ENCODE peak calls at places on chromosome 5, in ten cellular contexts. U is iPS DF 19.7; K is activated T-helper 1 cell treated with anti-CD3 and anti-CD28 coated beads, Interleukin-2, amount 50 U/mL, for 16 hours; L is stomach; T is left lung; P is fibroblast of mammary gland; V is left ventricle myocardium superior; F is cardiac fibroblast; X is activated T-cell treated with anti-CD3 and anti-CD28 coated beads, Interleukin-2, amount 50 U/mL, for 48 hours; Q is DMS79. C is an unnamed sample.

GRCh38 chr5:180138214-180138975 is 66.8 kb upstream of the RNF130 start:
- DNase-seq in U (no peak), K (no peak), L (no peak), T (no peak), P (no peak), V (no peak), F (no peak), X (no peak), Q (no peak), C (no peak)

GRCh38 chr5:54885636-54886035 is 99.8 kb downstream of the ESM1 start:
- DNase-seq in U (peak), K (no peak), L (no peak), T (no peak), P (no peak), V (no peak), F (no peak), X (no peak), Q (no peak), C (no peak)

GRCh38 chr5:95673076-95673475 is 9.7 kb downstream of the SPATA9 start:
- DNase-seq in U (no peak), K (no peak), L (no peak), T (no peak), P (peak), V (peak), F (peak), X (no peak), Q (no peak), C (no peak)

GRCh38 chr5:142363619-142363963 is 38.8 kb upstream of the SPRY4 start:
- DNase-seq in U (no peak), K (no peak), L (no peak), T (no peak), P (no peak), V (no peak), F (no peak), X (no peak), Q (no peak), C (no peak)

GRCh38 chr5:173984218-173984617 is 4.8 kb upstream of the C5orf47 start:
- DNase-seq in U (no peak), K (no peak), L (no peak), T (no peak), P (peak), V (no peak), F (peak), X (no peak), Q (no peak), C (no peak)

GRCh38 chr5:74595143-74595915 is 45.2 kb downstream of the ENC1 start:
- DNase-seq in U (peak), K (no peak), L (no peak), T (no peak), P (no peak), V (no peak), F (peak), X (no peak), Q (no peak), C (peak)

GRCh38 chr5:52801329-52801728 is 13.6 kb downstream of the ITGA1 start:
- DNase-seq in U (no peak), K (no peak), L (no peak), T (no peak), P (peak), V (no peak), F (peak), X (peak), Q (no peak), C (no peak)

GRCh38 chr5:141703133-141703561 is 21.1 kb upstream of the ARAP3 start:
- DNase-seq in U (no peak), K (no peak), L (no peak), T (no peak), P (no peak), V (no peak), F (no peak), X (no peak), Q (no peak), C (no peak)

GRCh38 chr5:56142620-56143431 is 90.3 kb downstream of the ANKRD55 start:
- DNase-seq in U (no peak), K (no peak), L (peak), T (no peak), P (no peak), V (no peak), F (no peak), X (no peak), Q (peak), C (no peak)

GRCh38 chr5:96911139-96911538 is 24.7 kb upstream of the LNPEP start:
- DNase-seq in U (no peak), K (no peak), L (no peak), T (no peak), P (no peak), V (no peak), F (no peak), X (no peak), Q (no peak), C (no peak)

GRCh38 chr5:7190727-7191126 is 205.2 kb upstream of the ADCY2 start:
- DNase-seq in U (no peak), K (no peak), L (no peak), T (no peak), P (no peak), V (no peak), F (no peak), X (no peak), Q (peak), C (no peak)

GRCh38 chr5:143401846-143402463 is 1.5 kb downstream of the NR3C1 start:
- DNase-seq in U (no peak), K (no peak), L (no peak), T (no peak), P (peak), V (no peak), F (peak), X (peak), Q (no peak), C (peak)

GRCh38 chr5:21931076-21931475 is 922.1 kb downstream of the CDH12 start:
- DNase-seq in U (no peak), K (no peak), L (no peak), T (no peak), P (no peak), V (no peak), F (no peak), X (no peak), Q (no peak), C (no peak)

GRCh38 chr5:17228833-17229291 is 11.4 kb downstream of the BASP1 start:
- DNase-seq in U (no peak), K (no peak), L (no peak), T (no peak), P (peak), V (no peak), F (peak), X (no peak), Q (peak), C (no peak)

GRCh38 chr5:160444407-160444806 is 22.8 kb downstream of the PTTG1 start:
- DNase-seq in U (no peak), K (no peak), L (no peak), T (no peak), P (no peak), V (no peak), F (no peak), X (no peak), Q (no peak), C (no peak)

GRCh38 chr5:138466900-138467710 is 1.8 kb downstream of the EGR1 start:
- DNase-seq in U (no peak), K (no peak), L (peak), T (no peak), P (no peak), V (peak), F (peak), X (no peak), Q (no peak), C (no peak)

GRCh38 chr5:89276566-89277305 is 393.8 kb upstream of the MEF2C start:
- DNase-seq in U (no peak), K (no peak), L (no peak), T (no peak), P (peak), V (no peak), F (peak), X (no peak), Q (no peak), C (no peak)

GRCh38 chr5:55624841-55625602 is 87.1 kb downstream of the SLC38A9 start:
- DNase-seq in U (no peak), K (no peak), L (no peak), T (no peak), P (no peak), V (no peak), F (no peak), X (no peak), Q (no peak), C (no peak)

GRCh38 chr5:14816999-14817761 is 54.4 kb downstream of the ANKH start:
- DNase-seq in U (no peak), K (no peak), L (no peak), T (no peak), P (peak), V (no peak), F (peak), X (peak), Q (no peak), C (no peak)

GRCh38 chr5:131389096-131389868 is 125.4 kb downstream of the CDC42SE2 start:
- DNase-seq in U (no peak), K (no peak), L (no peak), T (no peak), P (no peak), V (no peak), F (no peak), X (no peak), Q (no peak), C (no peak)

GRCh38 chr5:142478116-142478515 is 153.3 kb upstream of the SPRY4 start:
- DNase-seq in U (no peak), K (no peak), L (no peak), T (no peak), P (no peak), V (no peak), F (no peak), X (no peak), Q (no peak), C (no peak)

GRCh38 chr5:35853652-35854051 is 3.0 kb upstream of the IL7R start:
- DNase-seq in U (no peak), K (peak), L (no peak), T (peak), P (no peak), V (peak), F (no peak), X (peak), Q (no peak), C (no peak)

GRCh38 chr5:612498-613424 is 621 bp downstream of the CEP72 start:
- DNase-seq in U (no peak), K (no peak), L (peak), T (peak), P (peak), V (no peak), F (peak), X (peak), Q (no peak), C (no peak)

GRCh38 chr5:53191766-53192165 is 82.2 kb upstream of the MOCS2 start:
- DNase-seq in U (no peak), K (no peak), L (no peak), T (no peak), P (no peak), V (no peak), F (peak), X (no peak), Q (no peak), C (no peak)

GRCh38 chr5:14447958-14448881 is 133.4 kb upstream of the OTULINL start:
- DNase-seq in U (no peak), K (no peak), L (no peak), T (no peak), P (peak), V (peak), F (peak), X (no peak), Q (no peak), C (no peak)

GRCh38 chr5:107555425-107556090 is 115.2 kb downstream of the EFNA5 start:
- DNase-seq in U (no peak), K (no peak), L (no peak), T (no peak), P (no peak), V (no peak), F (peak), X (no peak), Q (no peak), C (no peak)

GRCh38 chr5:137228816-137229215 is 270.3 kb downstream of the SPOCK1 start:
- DNase-seq in U (no peak), K (no peak), L (no peak), T (no peak), P (no peak), V (no peak), F (no peak), X (no peak), Q (no peak), C (no peak)

GRCh38 chr5:153658606-153659005 is 168.1 kb downstream of the GRIA1 start:
- DNase-seq in U (no peak), K (no peak), L (no peak), T (no peak), P (no peak), V (no peak), F (no peak), X (no peak), Q (no peak), C (no peak)

GRCh38 chr5:129382921-129383672 is 77.0 kb upstream of the ADAMTS19 start:
- DNase-seq in U (no peak), K (no peak), L (no peak), T (no peak), P (peak), V (no peak), F (peak), X (no peak), Q (no peak), C (no peak)

GRCh38 chr5:127028822-127029457 is 1.4 kb downstream of the MARCHF3 start:
- DNase-seq in U (no peak), K (no peak), L (no peak), T (no peak), P (peak), V (peak), F (peak), X (no peak), Q (no peak), C (peak)

C was measured in K562.